ENCODE peak calls at places on chromosomes 6 and 20, in seven cellular contexts. D is cardiac muscle cell, Z is body of pancreas, B is GM23248, L is H9, A is IMR-90, E is pancreas. H is an unnamed sample. For H3K4me1, the result is how much of the 10 kb centered on the place peaks cover.

GRCh38 chr6:47587503-47587902 is 109.9 kb downstream of the CD2AP start:
- DNase-seq in B (peak), L (no peak), A (peak), D (no peak), Z (no peak), E (no peak), H (no peak)

GRCh38 chr6:36290668-36291620 is 21.1 kb downstream of the PNPLA1 start:
- DNase-seq in B (peak), D (no peak), A (no peak), L (no peak), E (no peak), Z (peak), H (no peak)

GRCh38 chr6:104632565-104632964 is 227.2 kb downstream of the HACE1 start:
- DNase-seq in A (no peak), E (no peak), B (no peak), L (no peak), Z (no peak), D (no peak), H (no peak)

GRCh38 chr20:59055302-59055701 is 12.7 kb upstream of the PRELID3B start:
- DNase-seq in B (peak), A (peak), Z (no peak), D (no peak), E (no peak), L (no peak), H (peak)

GRCh38 chr6:34005845-34006644 is 139.8 kb downstream of the GRM4 start:
- DNase-seq in A (no peak), D (no peak), B (no peak), Z (no peak), L (peak), E (no peak), H (no peak)

GRCh38 chr20:58691773-58692578 is 624 bp upstream of the NPEPL1 start:
- DNase-seq in L (peak), E (no peak), A (no peak), Z (peak), B (peak), D (no peak), H (peak)

GRCh38 chr20:5316188-5317158 is at the start of gene PROKR2:
- DNase-seq in Z (no peak), B (peak), L (peak), E (no peak), D (peak), A (no peak), H (no peak)

GRCh38 chr20:32132911-32133549 is 23.5 kb downstream of the TM9SF4 start:
- DNase-seq in Z (no peak), D (no peak), A (no peak), L (no peak), B (no peak), E (no peak), H (no peak)

GRCh38 chr6:43491750-43492661 is 14.6 kb downstream of the TJAP1 start:
- DNase-seq in A (peak), B (peak), E (no peak), D (no peak), L (no peak), Z (peak), H (peak)

GRCh38 chr6:113651120-113651519 is 206.0 kb upstream of the MARCKS start:
- DNase-seq in A (no peak), L (no peak), D (peak), E (peak), Z (peak), B (no peak), H (peak)

GRCh38 chr20:8310618-8311017 is 178.6 kb downstream of the PLCB1 start:
- DNase-seq in B (no peak), D (no peak), Z (no peak), E (no peak), A (no peak), L (no peak), H (no peak)

GRCh38 chr6:139679516-139680179 is 305.2 kb upstream of the CITED2 start:
- DNase-seq in A (peak), Z (no peak), B (peak), D (no peak), E (no peak), L (no peak), H (no peak)

GRCh38 chr6:11491998-11492397 is 45.6 kb upstream of the TMEM170B start:
- DNase-seq in A (no peak), D (no peak), B (peak), Z (no peak), E (no peak), L (no peak), H (no peak)

GRCh38 chr6:125316621-125317020 is 14.9 kb upstream of the HDDC2 start:
- DNase-seq in B (no peak), A (no peak), E (no peak), L (no peak), Z (no peak), D (no peak), H (no peak)

GRCh38 chr20:2578430-2579192 is 42.2 kb downstream of the TMC2 start:
- DNase-seq in B (no peak), E (peak), Z (no peak), L (no peak), D (peak), A (no peak), H (no peak)

GRCh38 chr20:64164123-64164836 is at the start of gene MYT1:
- DNase-seq in B (no peak), Z (no peak), D (no peak), L (no peak), E (no peak), A (no peak), H (no peak)
- H3K4me1 ChIP-seq in B (under half), Z (under half), D (under half), L (under half), E (under half), A (under half), H (under half)

GRCh38 chr6:159969204-159969912 is 476 bp downstream of the IGF2R start:
- DNase-seq in E (peak), D (peak), B (peak), A (peak), L (no peak), Z (peak), H (peak)

GRCh38 chr6:159968295-159969203 is at the start of gene IGF2R:
- DNase-seq in D (peak), E (peak), Z (peak), A (peak), L (peak), B (peak), H (peak)

GRCh38 chr6:159971341-159972178 is 2.7 kb downstream of the IGF2R start:
- DNase-seq in Z (no peak), A (no peak), B (no peak), L (no peak), E (no peak), D (no peak), H (no peak)

GRCh38 chr6:159970659-159971063 is 1.8 kb downstream of the IGF2R start:
- DNase-seq in Z (no peak), L (no peak), E (no peak), D (no peak), B (no peak), A (no peak), H (no peak)

DNA sequence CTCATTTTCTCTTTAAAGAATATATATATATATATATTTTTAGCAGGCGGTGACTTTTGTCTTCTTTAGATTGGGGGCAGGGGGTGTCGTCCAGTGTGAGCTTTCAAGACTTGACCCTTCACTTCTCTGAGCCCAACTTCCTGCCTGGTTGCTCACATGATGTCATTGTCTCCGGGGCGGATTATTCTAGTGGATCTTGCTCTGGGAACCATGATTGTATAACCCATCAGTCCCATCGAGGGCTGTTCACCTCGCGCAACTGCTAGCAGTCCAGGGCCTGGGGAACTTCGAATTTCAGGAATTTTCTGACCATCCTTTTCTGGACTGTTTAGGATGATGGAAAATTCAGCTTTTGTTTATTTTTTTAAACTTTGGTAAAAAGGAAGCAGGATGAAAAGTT is 1.0 kb downstream of the IGF2R start:
- DNase-seq in L (no peak), E (no peak), A (peak), Z (peak), B (peak), D (peak), H (peak)
- H3K4me1 ChIP-seq in L (under half), E (under half), A (under half), Z (half or more), B (under half), D (under half), H (half or more)

GRCh38 chr20:41035207-41035606 is 6.6 kb downstream of the TOP1 start:
- DNase-seq in D (no peak), Z (no peak), E (no peak), A (no peak), L (no peak), B (no peak), H (no peak)
- H3K4me1 ChIP-seq in D (under half), Z (under half), E (under half), A (under half), L (under half), B (under half), H (under half)

GRCh38 chr6:158853872-158854213 is 34.7 kb upstream of the EZR start:
- DNase-seq in E (no peak), L (no peak), Z (no peak), B (no peak), A (no peak), D (no peak), H (no peak)

GRCh38 chr6:158854214-158855101 is 35.3 kb upstream of the EZR start:
- DNase-seq in A (peak), B (peak), L (peak), E (no peak), D (no peak), Z (peak), H (no peak)

GRCh38 chr6:158853072-158853871 is 34.1 kb upstream of the EZR start:
- DNase-seq in Z (peak), L (peak), B (peak), A (peak), E (peak), D (peak), H (no peak)

GRCh38 chr6:158850807-158851115 is 31.6 kb upstream of the EZR start:
- DNase-seq in D (no peak), E (no peak), Z (no peak), B (peak), A (peak), L (no peak), H (no peak)

GRCh38 chr6:158852312-158853071 is 33.3 kb upstream of the EZR start:
- DNase-seq in B (no peak), D (no peak), E (no peak), A (no peak), L (no peak), Z (peak), H (no peak)
- H3K4me1 ChIP-seq in B (under half), D (under half), E (under half), A (under half), L (under half), Z (half or more), H (under half)

GRCh38 chr6:156511570-156511969 is 265.6 kb upstream of the ARID1B start:
- DNase-seq in D (no peak), E (no peak), Z (no peak), L (no peak), B (no peak), A (no peak), H (no peak)

GRCh38 chr6:156517090-156517489 is 260.1 kb upstream of the ARID1B start:
- DNase-seq in D (no peak), E (no peak), Z (no peak), A (no peak), B (no peak), L (no peak), H (no peak)

GRCh38 chr6:156514186-156514585 is 263.0 kb upstream of the ARID1B start:
- DNase-seq in L (no peak), E (no peak), A (no peak), D (no peak), B (no peak), Z (no peak), H (no peak)

GRCh38 chr6:156513504-156513903 is 263.7 kb upstream of the ARID1B start:
- DNase-seq in B (no peak), A (no peak), Z (no peak), E (no peak), D (no peak), L (no peak), H (no peak)

GRCh38 chr6:156515242-156515641 is 261.9 kb upstream of the ARID1B start:
- DNase-seq in E (no peak), A (no peak), L (no peak), B (no peak), D (no peak), Z (no peak), H (no peak)
- H3K4me1 ChIP-seq in E (under half), A (under half), L (under half), B (under half), D (under half), Z (under half), H (under half)

DNA sequence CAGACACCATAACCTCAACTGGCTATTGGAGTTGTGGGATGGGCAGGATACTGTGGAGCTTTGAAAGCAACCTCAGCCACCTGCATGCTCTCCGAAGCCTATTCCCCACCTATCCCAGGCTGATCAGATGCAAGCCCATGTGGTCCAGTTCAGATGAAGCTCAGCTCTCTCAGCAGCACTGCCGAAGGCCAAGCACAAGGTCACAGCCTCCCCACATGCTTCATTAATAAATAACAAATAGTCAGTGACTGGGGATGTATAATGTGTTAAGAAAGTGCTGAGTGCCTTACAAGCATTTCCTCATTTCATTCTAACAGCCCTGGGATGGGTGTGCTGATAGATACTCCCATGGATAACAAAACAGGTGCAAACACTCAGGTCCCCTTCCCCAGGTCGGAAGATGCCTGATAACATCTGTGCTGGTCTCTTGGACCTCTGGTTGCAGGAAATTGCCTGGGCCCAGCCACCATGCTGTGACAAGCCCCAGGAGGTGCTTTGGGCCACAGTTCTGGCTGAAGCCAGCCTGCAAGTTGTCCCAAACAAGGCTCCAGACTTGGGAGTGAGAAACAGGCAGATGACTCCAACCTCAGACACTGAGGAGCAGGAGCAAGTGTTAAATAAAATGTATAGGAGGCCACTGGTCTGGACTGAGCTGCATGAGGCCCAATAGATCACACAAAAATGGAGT is 3.7 kb downstream of the ACSS1 start:
- DNase-seq in B (no peak), E (peak), D (no peak), Z (no peak), A (no peak), L (no peak), H (no peak)
- H3K4me1 ChIP-seq in B (under half), E (under half), D (under half), Z (half or more), A (under half), L (under half), H (half or more)

GRCh38 chr6:109503327-109504224 is 20.6 kb upstream of the ZBTB24 start:
- DNase-seq in A (no peak), B (no peak), D (no peak), Z (no peak), E (no peak), L (no peak), H (no peak)

GRCh38 chr6:109493865-109494264 is 10.8 kb upstream of the ZBTB24 start:
- DNase-seq in D (no peak), L (no peak), B (no peak), E (no peak), A (no peak), Z (no peak), H (no peak)

GRCh38 chr6:109496036-109496761 is 13.2 kb upstream of the ZBTB24 start:
- DNase-seq in D (no peak), Z (no peak), E (no peak), B (no peak), L (no peak), A (no peak), H (no peak)

DNA sequence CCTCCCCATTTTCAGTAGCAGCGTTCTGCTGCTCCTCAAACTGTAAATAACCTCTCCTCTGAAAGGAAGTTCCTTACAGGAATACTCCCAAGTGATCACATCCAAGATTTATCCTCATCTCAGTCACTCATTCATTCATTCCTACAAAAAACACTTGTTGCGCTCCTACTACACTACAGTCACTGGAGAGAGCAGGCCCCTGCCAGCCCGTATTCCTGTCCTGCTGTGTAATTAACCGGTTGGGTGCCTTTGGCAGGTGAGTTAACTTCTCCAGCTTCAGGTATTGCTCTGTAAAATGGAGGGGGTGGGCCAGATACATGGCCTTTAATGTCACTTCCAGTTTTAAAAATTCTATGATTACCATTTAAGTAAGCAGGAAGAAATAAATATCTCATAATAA is 15.0 kb upstream of the ZBTB24 start:
- DNase-seq in B (no peak), E (no peak), Z (no peak), L (no peak), D (no peak), A (no peak), H (no peak)
- H3K4me1 ChIP-seq in B (under half), E (under half), Z (under half), L (under half), D (under half), A (under half), H (under half)

GRCh38 chr6:157164972-157165371 is 158.3 kb downstream of the TMEM242 start:
- DNase-seq in D (no peak), L (no peak), Z (no peak), B (peak), A (peak), E (no peak), H (no peak)

GRCh38 chr6:157163434-157164159 is 159.7 kb downstream of the TMEM242 start:
- DNase-seq in Z (no peak), D (no peak), L (no peak), E (no peak), B (no peak), A (no peak), H (no peak)

GRCh38 chr6:157161912-157162311 is 161.4 kb downstream of the TMEM242 start:
- DNase-seq in L (no peak), B (no peak), D (no peak), A (no peak), Z (no peak), E (no peak), H (no peak)

GRCh38 chr6:157159339-157159738 is 164.0 kb downstream of the TMEM242 start:
- DNase-seq in B (no peak), D (no peak), A (no peak), Z (no peak), L (no peak), E (no peak), H (no peak)

GRCh38 chr6:157162756-157163433 is 160.4 kb downstream of the TMEM242 start:
- DNase-seq in E (no peak), L (no peak), Z (no peak), A (no peak), B (no peak), D (no peak), H (no peak)
- H3K4me1 ChIP-seq in E (under half), L (under half), Z (under half), A (under half), B (under half), D (under half), H (under half)